ENCODE peak calls at places on chromosomes 13 and 19, in eight cellular contexts. H is suprapubic skin; D is ovary; C is effector memory CD4-positive, alpha-beta T cell; T is osteoblast; F is CD4-positive, alpha-beta memory T cell; Z is H1; L is upper lobe of left lung. O is an unnamed sample. For H3K4me1, the result is how much of the 10 kb centered on the place peaks cover.

GRCh38 chr19:3803986-3804385 is 17.8 kb upstream of the MATK start:
- DNase-seq in H (no peak), D (no peak), C (no peak), T (peak), F (no peak), Z (no peak), L (no peak), O (no peak)

GRCh38 chr19:46755077-46755852 is 9.0 kb upstream of the STRN4 start:
- DNase-seq in H (no peak), D (no peak), C (no peak), T (peak), F (no peak), Z (no peak), L (peak), O (no peak)

GRCh38 chr13:102020611-102021216 is 381.1 kb downstream of the FGF14 start:
- DNase-seq in H (no peak), D (no peak), C (no peak), T (no peak), F (no peak), Z (no peak), L (no peak), O (no peak)

GRCh38 chr19:3699741-3700241 is 477 bp downstream of the PIP5K1C start:
- DNase-seq in H (no peak), D (no peak), C (no peak), T (peak), F (no peak), Z (no peak), L (no peak), O (no peak)

GRCh38 chr19:6610934-6611370 is 20.0 kb upstream of the CD70 start:
- DNase-seq in H (no peak), D (no peak), C (no peak), T (peak), F (no peak), Z (no peak), L (no peak), O (no peak)

GRCh38 chr19:42254083-42254849 is 662 bp downstream of the ERF start:
- DNase-seq in H (no peak), D (peak), C (peak), T (peak), F (peak), Z (no peak), L (peak), O (peak)

GRCh38 chr19:49506575-49507105 is 5.8 kb upstream of the FCGRT start:
- DNase-seq in H (no peak), D (no peak), C (peak), T (peak), F (peak), Z (no peak), L (no peak), O (no peak)

GRCh38 chr19:46133777-46134231 is 9.3 kb upstream of the IGFL3 start:
- DNase-seq in H (no peak), D (no peak), C (no peak), T (peak), F (no peak), Z (no peak), L (no peak), O (no peak)

GRCh38 chr13:33828431-33829129 is 10.6 kb downstream of the RFC3 start:
- DNase-seq in H (no peak), D (no peak), C (no peak), T (no peak), F (no peak), Z (no peak), L (no peak), O (no peak)

GRCh38 chr19:44807652-44808462 is 1.0 kb upstream of the BCAM start:
- DNase-seq in H (no peak), D (peak), C (no peak), T (peak), F (no peak), Z (peak), L (no peak), O (peak)

GRCh38 chr13:95568131-95568530 is 15.6 kb downstream of the CLDN10 start:
- DNase-seq in H (no peak), D (no peak), C (no peak), T (no peak), F (no peak), Z (no peak), L (no peak), O (no peak)

GRCh38 chr19:2336528-2337328 is 8.2 kb downstream of the SPPL2B start:
- DNase-seq in H (no peak), D (peak), C (no peak), T (no peak), F (no peak), Z (no peak), L (peak), O (no peak)

GRCh38 chr13:111846396-111847174 is 220.4 kb upstream of the SOX1 start:
- DNase-seq in H (no peak), D (no peak), C (no peak), T (no peak), F (no peak), Z (peak), L (no peak), O (no peak)

GRCh38 chr19:38035515-38036495 is 128.8 kb downstream of the SIPA1L3 start:
- DNase-seq in H (no peak), D (peak), C (no peak), T (no peak), F (no peak), Z (no peak), L (peak), O (no peak)
- H3K4me1 ChIP-seq in H (under half), D (under half), C (under half), T (half or more), F (under half), Z (under half), L (under half), O (under half)

GRCh38 chr13:52737451-52737850 is 2.2 kb downstream of the CNMD start:
- DNase-seq in H (no peak), D (no peak), C (no peak), T (no peak), F (no peak), Z (no peak), L (no peak), O (no peak)
- H3K4me1 ChIP-seq in H (under half), D (under half), C (under half), T (under half), F (under half), Z (under half), L (under half), O (under half)

DNA sequence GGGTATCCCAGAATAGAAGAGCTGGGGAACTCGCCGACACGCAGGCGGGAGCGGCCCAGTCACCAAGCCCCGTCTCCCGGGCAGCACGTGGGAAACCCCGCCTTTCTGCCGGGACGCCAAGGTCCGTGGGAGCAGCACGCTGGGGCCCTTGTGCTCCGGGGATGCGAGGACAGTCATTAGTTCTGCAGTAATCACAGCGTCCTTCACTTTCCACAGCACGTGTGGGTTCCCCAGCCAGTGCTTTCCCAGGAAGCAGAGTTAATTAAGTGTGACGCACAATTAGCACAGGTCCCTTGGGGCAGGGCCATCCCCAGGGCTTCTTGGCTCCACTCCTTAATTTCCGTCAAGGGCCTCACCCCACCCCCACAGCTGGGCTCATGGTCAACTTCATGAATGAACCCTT is 64.3 kb upstream of the C13orf46 start:
- DNase-seq in H (no peak), D (no peak), C (no peak), T (no peak), F (no peak), Z (no peak), L (peak), O (peak)
- H3K4me1 ChIP-seq in H (under half), D (under half), C (under half), T (under half), F (under half), Z (under half), L (under half), O (under half)

GRCh38 chr19:19386373-19386869 is 19.1 kb upstream of the GATAD2A start:
- DNase-seq in H (no peak), D (peak), C (no peak), T (no peak), F (no peak), Z (no peak), L (no peak), O (no peak)

GRCh38 chr19:19385131-19385899 is 20.2 kb upstream of the GATAD2A start:
- DNase-seq in H (peak), D (peak), C (peak), T (peak), F (peak), Z (peak), L (peak), O (peak)

GRCh38 chr19:19387108-19387507 is 18.4 kb upstream of the GATAD2A start:
- DNase-seq in H (no peak), D (no peak), C (no peak), T (no peak), F (no peak), Z (no peak), L (no peak), O (no peak)

GRCh38 chr19:19385900-19386339 is 19.6 kb upstream of the GATAD2A start:
- DNase-seq in H (peak), D (peak), C (peak), T (no peak), F (no peak), Z (no peak), L (peak), O (no peak)

GRCh38 chr19:19388568-19389555 is 16.6 kb upstream of the GATAD2A start:
- DNase-seq in H (no peak), D (no peak), C (no peak), T (peak), F (no peak), Z (no peak), L (no peak), O (no peak)
- H3K4me1 ChIP-seq in H (half or more), D (under half), C (under half), T (under half), F (half or more), Z (under half), L (half or more), O (half or more)

GRCh38 chr13:37138169-37138568 is 32.7 kb upstream of the CSNK1A1L start:
- DNase-seq in H (no peak), D (no peak), C (no peak), T (no peak), F (no peak), Z (peak), L (no peak), O (no peak)

GRCh38 chr13:37136187-37136586 is 30.7 kb upstream of the CSNK1A1L start:
- DNase-seq in H (no peak), D (no peak), C (no peak), T (no peak), F (no peak), Z (no peak), L (no peak), O (no peak)

GRCh38 chr13:37134411-37135041 is 29.1 kb upstream of the CSNK1A1L start:
- DNase-seq in H (no peak), D (no peak), C (no peak), T (no peak), F (no peak), Z (no peak), L (no peak), O (no peak)

GRCh38 chr13:37138917-37139316 is 33.5 kb upstream of the CSNK1A1L start:
- DNase-seq in H (no peak), D (no peak), C (no peak), T (no peak), F (no peak), Z (no peak), L (no peak), O (no peak)

GRCh38 chr13:37136633-37137032 is 31.2 kb upstream of the CSNK1A1L start:
- DNase-seq in H (no peak), D (no peak), C (no peak), T (no peak), F (no peak), Z (no peak), L (no peak), O (no peak)
- H3K4me1 ChIP-seq in H (under half), D (under half), C (under half), T (under half), F (under half), Z (under half), L (under half), O (under half)

GRCh38 chr19:13156968-13157882 is 7.0 kb downstream of the IER2 start:
- DNase-seq in H (no peak), D (no peak), C (no peak), T (peak), F (no peak), Z (no peak), L (no peak), O (no peak)
- H3K4me1 ChIP-seq in H (under half), D (under half), C (under half), T (under half), F (half or more), Z (under half), L (under half), O (half or more)

GRCh38 chr19:14576363-14576762 is 4.5 kb upstream of the NDUFB7 start:
- DNase-seq in H (no peak), D (no peak), C (no peak), T (no peak), F (no peak), Z (no peak), L (no peak), O (no peak)
- H3K4me1 ChIP-seq in H (under half), D (under half), C (under half), T (under half), F (under half), Z (under half), L (under half), O (under half)

DNA sequence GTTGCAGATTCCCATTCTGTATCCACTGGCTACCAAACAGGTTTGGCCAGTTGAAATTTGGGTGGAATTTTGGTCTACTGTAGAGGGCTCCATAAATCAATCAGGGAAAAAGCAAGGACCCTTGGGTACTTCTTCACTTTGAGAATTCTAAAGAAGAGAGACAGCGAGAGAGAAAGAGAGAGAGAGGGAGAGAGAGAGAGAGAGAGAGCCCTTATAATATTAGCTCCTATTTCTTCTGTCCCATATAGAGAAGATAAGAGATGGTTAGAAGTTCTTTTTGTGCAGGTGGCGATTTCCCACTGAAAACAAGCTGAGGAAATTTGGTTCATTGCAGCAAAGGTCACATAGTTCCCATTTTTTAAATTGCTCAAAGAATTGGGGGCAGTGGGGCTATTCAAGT is 88.6 kb upstream of the ZNF536 start:
- DNase-seq in H (no peak), D (no peak), C (no peak), T (no peak), F (no peak), Z (no peak), L (no peak), O (no peak)
- H3K4me1 ChIP-seq in H (under half), D (under half), C (under half), T (under half), F (under half), Z (under half), L (under half), O (under half)